ENCODE peak calls at places on chromosomes 7 and 10, in four cellular contexts. M is stomach, K is K562, W is HCT116. N is an unnamed sample.

GRCh38 chr10:55063817-55064216 is 262.8 kb upstream of the PCDH15 start:
- DNase-seq in W (no peak), K (no peak), M (no peak), N (no peak)

GRCh38 chr7:117587931-117588330 is 108.1 kb downstream of the CFTR start:
- DNase-seq in K (no peak), W (no peak), M (no peak), N (no peak)

GRCh38 chr10:63583397-63583796 is 62.2 kb downstream of the REEP3 start:
- DNase-seq in M (no peak), K (peak; percentile 77), W (no peak), N (no peak)

GRCh38 chr10:118332247-118332646 is 9.9 kb downstream of the FAM204A start:
- DNase-seq in M (no peak), W (no peak), K (peak; percentile 35), N (no peak)

GRCh38 chr10:113441220-113441619 is 111.6 kb upstream of the HABP2 start:
- DNase-seq in M (no peak), W (no peak), K (no peak), N (no peak)

GRCh38 chr10:22022257-22023051 is 18.9 kb upstream of the DNAJC1 start:
- DNase-seq in K (peak; percentile 64), W (no peak), M (no peak), N (no peak)

GRCh38 chr7:112616295-112616694 is 135.5 kb downstream of the LSMEM1 start:
- DNase-seq in M (no peak), K (no peak), W (no peak), N (no peak)

GRCh38 chr10:17586741-17587720 is 30.1 kb downstream of the HACD1 start:
- DNase-seq in M (no peak), W (no peak), K (no peak), N (no peak)

GRCh38 chr10:100653957-100654834 is 91.2 kb upstream of the PAX2 start:
- DNase-seq in W (no peak), K (no peak), M (no peak), N (peak; percentile 68)

GRCh38 chr7:136245327-136246004 is 268.3 kb upstream of the MTPN start:
- DNase-seq in M (no peak), K (peak; percentile 29), W (no peak), N (no peak)

GRCh38 chr7:49099587-49100326 is 175.4 kb downstream of the CDC14C start:
- DNase-seq in K (no peak), M (no peak), W (no peak), N (no peak)

GRCh38 chr7:98251844-98252639 is at the start of gene TECPR1:
- DNase-seq in W (peak; percentile 84), K (peak; percentile 97), M (peak; percentile 98), N (peak; percentile 98)

GRCh38 chr10:86658261-86658741 is 4.0 kb downstream of the OPN4 start:
- DNase-seq in W (no peak), K (no peak), M (no peak), N (peak; percentile 58)

GRCh38 chr7:50092579-50093411 is at the start of gene ZPBP:
- DNase-seq in K (peak; percentile 29), M (no peak), W (peak; percentile 7), N (peak; percentile 88)

GRCh38 chr10:2207246-2207922 is 470.1 kb upstream of the ADARB2 start:
- DNase-seq in K (peak; percentile 77), W (no peak), M (no peak), N (no peak)

GRCh38 chr7:16711730-16712129 is 41.8 kb upstream of the TSPAN13 start:
- DNase-seq in K (no peak), M (no peak), W (no peak), N (no peak)

GRCh38 chr10:89518876-89519842 is 16.2 kb downstream of the SLC16A12 start:
- DNase-seq in W (no peak), K (no peak), M (no peak), N (no peak)

GRCh38 chr10:95034401-95034800 is 34.9 kb downstream of the CYP2C8 start:
- DNase-seq in K (no peak), W (no peak), M (no peak), N (no peak)

GRCh38 chr7:121603886-121604285 is 207.8 kb upstream of the FAM3C start:
- DNase-seq in M (no peak), K (no peak), W (no peak), N (no peak)

GRCh38 chr7:146366938-146367337 is 250.3 kb downstream of the CNTNAP2 start:
- DNase-seq in K (no peak), W (no peak), M (no peak), N (no peak)

GRCh38 chr10:75235375-75236177 is at the start of gene COMTD1:
- DNase-seq in K (peak; percentile 96), W (peak; percentile 87), M (peak; percentile 98), N (peak; percentile 100)

GRCh38 chr7:24665564-24666294 is 91.5 kb downstream of the GSDME start:
- DNase-seq in K (peak; percentile 51), M (no peak), W (peak; percentile 27), N (no peak)

GRCh38 chr7:20269726-20270125 is 52.5 kb upstream of the MACC1 start:
- DNase-seq in W (no peak), K (no peak), M (no peak), N (no peak)

GRCh38 chr10:14549496-14549895 is 218.8 kb upstream of the FRMD4A start:
- DNase-seq in K (no peak), W (no peak), M (no peak), N (no peak)

GRCh38 chr10:79137826-79138225 is 69.1 kb downstream of the ZMIZ1 start:
- DNase-seq in M (no peak), W (no peak), K (no peak), N (peak; percentile 87)
- TF ChIP-seq POLR2A in M (no peak), W (no peak), K (no peak), N (no peak)

DNA sequence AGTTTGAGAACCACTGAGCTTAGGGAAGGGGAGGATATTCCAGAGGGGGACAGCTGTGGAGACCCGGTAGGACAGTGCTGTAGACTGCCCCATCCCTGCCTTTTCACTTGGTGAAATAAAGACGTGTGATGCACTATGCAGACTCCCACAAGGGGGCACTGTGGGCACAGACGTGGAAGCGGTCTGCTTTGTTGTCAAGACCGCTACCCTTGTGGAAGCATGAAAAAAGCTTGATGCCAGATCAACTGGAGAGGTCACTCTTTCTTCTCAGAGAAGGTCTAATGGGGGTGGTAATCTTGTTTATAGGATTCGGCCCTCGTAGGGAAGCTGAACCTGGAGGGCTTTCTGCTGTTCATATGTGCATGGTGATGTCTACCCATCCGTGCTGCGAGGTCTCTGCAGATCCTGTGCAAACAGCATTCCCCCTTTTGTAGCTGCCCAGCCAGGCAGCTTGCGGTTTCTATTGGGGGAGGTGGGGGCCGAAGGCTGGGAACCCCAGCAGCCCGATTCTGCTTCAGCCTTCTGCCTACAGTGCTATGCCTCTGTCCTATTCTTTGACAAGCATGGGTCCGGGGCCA is 13.7 kb downstream of the RPS24 start:
- DNase-seq in W (peak; percentile 64), K (peak; percentile 75), M (peak; percentile 89), N (peak; percentile 94)
- TF ChIP-seq POLR2AphosphoS5 in W (no peak), K (no peak), M (peak; percentile 42), N (no peak)

DNA sequence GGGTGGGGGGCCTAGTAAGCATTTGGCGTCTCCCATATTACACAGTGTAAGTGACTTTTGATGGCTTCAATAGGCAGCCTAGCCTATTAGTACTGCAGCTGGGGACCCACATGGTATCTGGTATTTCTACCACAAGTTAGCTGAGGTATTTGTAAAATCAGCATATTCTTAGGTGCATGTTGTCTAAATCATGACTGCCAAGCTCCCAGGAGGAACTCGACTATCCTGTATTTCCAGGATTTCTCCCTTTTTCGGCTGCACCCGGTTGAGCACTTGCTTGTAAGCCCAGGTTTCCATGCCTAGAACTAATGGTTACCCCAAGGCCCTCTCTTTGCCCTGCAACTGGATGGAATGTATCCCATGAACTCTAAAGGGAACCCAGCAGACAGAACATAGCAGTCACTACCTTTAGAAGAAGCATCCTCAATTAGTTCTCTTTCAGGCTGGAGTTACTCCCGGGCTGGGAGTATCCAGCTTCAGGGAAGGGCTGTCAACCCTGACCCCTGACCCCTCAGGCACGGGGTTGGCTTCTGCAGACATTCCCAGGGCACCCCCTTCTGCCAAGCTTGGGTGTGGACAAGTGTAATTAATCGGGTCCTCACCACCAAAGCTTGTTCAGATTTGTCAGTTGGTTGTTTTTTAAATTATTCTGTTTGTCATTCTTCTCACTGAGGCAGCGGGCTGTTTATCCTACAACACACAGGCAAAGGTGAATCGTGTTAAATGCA is 90.3 kb upstream of the PARD3 start:
- DNase-seq in K (no peak), M (no peak), W (no peak), N (no peak)
- TF ChIP-seq CTCF in K (no peak), M (no peak), W (no peak), N (no peak)

GRCh38 chr10:58267713-58268453 is at the start of gene IPMK:
- DNase-seq in K (peak; percentile 91), M (peak; percentile 96), W (peak; percentile 75), N (peak; percentile 99)
- TF ChIP-seq POLR2A in K (peak; percentile 77), M (no peak), W (peak; percentile 64), N (peak; percentile 78)

GRCh38 chr7:23471090-23471859 is 984 bp upstream of the IGF2BP3 start:
- DNase-seq in M (no peak), W (peak; percentile 72), K (peak; percentile 87), N (peak; percentile 77)
- TF ChIP-seq POLR2AphosphoS5 in M (no peak), W (peak; percentile 29), K (peak; percentile 39), N (peak; percentile 8)

GRCh38 chr7:147803151-147803550 is 787.4 kb upstream of the C7orf33 start:
- DNase-seq in K (no peak), W (no peak), M (no peak), N (no peak)

GRCh38 chr7:147804032-147804431 is 786.5 kb upstream of the C7orf33 start:
- DNase-seq in K (no peak), W (no peak), M (no peak), N (no peak)

GRCh38 chr7:147803625-147804024 is 786.9 kb upstream of the C7orf33 start:
- DNase-seq in M (no peak), K (no peak), W (no peak), N (no peak)

GRCh38 chr7:147809785-147810184 is 780.8 kb upstream of the C7orf33 start:
- DNase-seq in M (no peak), W (no peak), K (no peak), N (no peak)

DNA sequence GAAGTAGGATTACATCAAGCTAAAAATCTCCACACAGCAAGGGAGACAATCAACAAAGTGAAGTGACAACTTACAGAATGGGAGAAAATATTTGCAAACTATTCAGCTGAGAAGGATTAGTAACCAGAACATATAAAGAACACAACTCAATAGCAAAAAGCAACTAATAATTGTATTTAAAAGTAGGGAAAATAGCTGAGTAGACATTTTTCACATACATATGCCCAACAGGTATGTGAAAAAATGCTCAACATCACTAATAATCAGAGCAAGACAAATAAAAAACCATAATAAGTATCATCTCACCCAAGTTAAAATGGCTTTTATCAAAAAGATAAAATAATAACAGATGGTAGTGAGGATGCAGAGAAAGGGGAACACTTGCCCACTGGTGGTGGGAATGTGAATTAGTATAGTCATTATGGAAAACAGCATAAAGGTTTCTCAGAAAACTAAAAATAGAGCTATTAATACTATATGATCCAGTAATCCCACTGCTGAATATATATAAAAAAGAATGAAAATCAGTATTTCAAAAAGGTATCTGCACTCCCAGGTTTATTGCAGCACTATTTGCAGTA is 784.5 kb upstream of the C7orf33 start:
- DNase-seq in W (no peak), K (no peak), M (no peak), N (no peak)
- TF ChIP-seq CTCF in W (no peak), K (no peak), M (no peak), N (no peak)

N was measured in spleen.